ENCODE peak calls at places on chromosomes 12 and 14, in six cellular contexts. S is HepG2, F is GM23338, O is GM12878, E is Panc1, T is HCT116. R is an unnamed sample.

GRCh38 chr12:108616941-108617858 is 16.5 kb downstream of the SELPLG start:
- DNase-seq in F (no peak), S (no peak), O (peak), E (no peak), T (no peak), R (no peak)

GRCh38 chr12:67434653-67435375 is 165.7 kb downstream of the CAND1 start:
- DNase-seq in S (peak), E (no peak), F (no peak), T (no peak), O (no peak), R (no peak)

GRCh38 chr12:88471641-88472040 is 108.6 kb downstream of the KITLG start:
- DNase-seq in O (no peak), F (peak), E (no peak), T (peak), S (no peak), R (no peak)

GRCh38 chr14:22699801-22700564 is 55.8 kb upstream of the OR6J1 start:
- DNase-seq in E (no peak), F (no peak), O (no peak), S (peak), T (no peak), R (no peak)

GRCh38 chr14:54396183-54396492 is 669 bp upstream of the CDKN3 start:
- DNase-seq in O (no peak), F (no peak), T (no peak), E (no peak), S (no peak), R (no peak)

GRCh38 chr12:118356809-118357326 is 15.8 kb downstream of the TAOK3 start:
- DNase-seq in O (no peak), E (no peak), S (no peak), F (no peak), T (no peak), R (no peak)

GRCh38 chr12:46744256-46744655 is 81.5 kb downstream of the SLC38A4 start:
- DNase-seq in O (no peak), E (no peak), T (no peak), F (no peak), S (no peak), R (no peak)

GRCh38 chr14:106187176-106187670 is 660.8 kb downstream of the TMEM121 start:
- DNase-seq in S (no peak), F (no peak), E (no peak), T (no peak), O (no peak), R (no peak)

GRCh38 chr12:49161092-49161795 is 27.6 kb downstream of the TUBA1A start:
- DNase-seq in F (no peak), E (no peak), T (no peak), O (no peak), S (no peak), R (no peak)

GRCh38 chr12:15423629-15424028 is 101.3 kb downstream of the PTPRO start:
- DNase-seq in O (no peak), T (no peak), S (no peak), F (no peak), E (no peak), R (no peak)

GRCh38 chr12:82873951-82874350 is 187.2 kb downstream of the TMTC2 start:
- DNase-seq in S (no peak), F (no peak), E (no peak), O (no peak), T (no peak), R (peak)

GRCh38 chr14:38611928-38612327 is 356.0 kb upstream of the CLEC14A start:
- DNase-seq in T (no peak), E (no peak), S (no peak), F (peak), O (no peak), R (no peak)

GRCh38 chr12:108232565-108232964 is 103.5 kb downstream of the WSCD2 start:
- DNase-seq in F (no peak), S (no peak), T (peak), E (no peak), O (no peak), R (no peak)

GRCh38 chr12:127293507-127294310 is 973.3 kb upstream of the TMEM132C start:
- DNase-seq in O (no peak), E (no peak), T (peak), S (no peak), F (peak), R (peak)

GRCh38 chr14:73774671-73775070 is 60.5 kb upstream of the PNMA1 start:
- DNase-seq in S (no peak), E (no peak), T (no peak), F (no peak), O (no peak), R (no peak)

GRCh38 chr12:90062799-90063198 is 354.2 kb upstream of the ATP2B1 start:
- DNase-seq in E (no peak), S (peak), O (no peak), T (peak), F (peak), R (no peak)

GRCh38 chr12:73421832-73422231 is 1115.8 kb upstream of the ATXN7L3B start:
- DNase-seq in S (no peak), O (no peak), F (no peak), E (no peak), T (no peak), R (no peak)

GRCh38 chr14:61112506-61112905 is 131.5 kb downstream of the SLC38A6 start:
- DNase-seq in S (no peak), F (no peak), T (no peak), E (no peak), O (no peak), R (no peak)

DNA sequence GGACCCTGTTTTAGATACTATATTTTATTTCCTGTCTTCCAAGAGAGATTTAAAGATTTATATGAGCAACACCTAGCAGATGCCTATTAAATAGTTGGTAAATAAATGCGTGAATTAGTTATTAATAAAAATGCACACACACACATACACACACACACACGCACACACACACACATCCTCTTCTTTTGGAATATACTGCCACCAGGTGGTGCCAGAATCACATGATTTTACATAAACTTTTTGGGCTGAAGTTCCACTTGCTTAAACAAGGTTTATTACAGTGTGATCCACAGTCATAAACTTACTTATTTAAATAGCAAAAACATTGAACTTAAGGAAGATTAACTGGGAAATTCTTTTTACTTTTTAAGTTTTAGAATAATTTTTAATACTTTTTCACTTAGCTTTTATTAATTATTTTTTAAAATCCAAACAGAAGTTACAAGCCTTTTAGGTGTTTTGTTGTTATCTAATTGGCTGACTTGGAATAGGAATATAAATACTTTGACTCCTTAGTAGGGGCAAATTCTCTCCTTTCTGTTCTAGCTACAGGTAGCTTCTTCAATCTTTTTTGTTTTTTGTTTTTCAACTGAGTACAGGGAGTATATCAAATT is 17.5 kb downstream of the RAD51B start:
- DNase-seq in O (peak), T (peak), F (peak), E (peak), S (peak), R (peak)
- TF ChIP-seq REST in O (no peak), T (no peak), F (no peak), E (no peak), S (no peak), R (no peak)

GRCh38 chr12:114625294-114625851 is 58.6 kb downstream of the TBX3 start:
- DNase-seq in F (peak), O (no peak), T (peak), S (peak), E (peak), R (peak)
- TF ChIP-seq POLR2AphosphoS5 in F (no peak), O (no peak), T (no peak), S (no peak), E (no peak), R (no peak)

DNA sequence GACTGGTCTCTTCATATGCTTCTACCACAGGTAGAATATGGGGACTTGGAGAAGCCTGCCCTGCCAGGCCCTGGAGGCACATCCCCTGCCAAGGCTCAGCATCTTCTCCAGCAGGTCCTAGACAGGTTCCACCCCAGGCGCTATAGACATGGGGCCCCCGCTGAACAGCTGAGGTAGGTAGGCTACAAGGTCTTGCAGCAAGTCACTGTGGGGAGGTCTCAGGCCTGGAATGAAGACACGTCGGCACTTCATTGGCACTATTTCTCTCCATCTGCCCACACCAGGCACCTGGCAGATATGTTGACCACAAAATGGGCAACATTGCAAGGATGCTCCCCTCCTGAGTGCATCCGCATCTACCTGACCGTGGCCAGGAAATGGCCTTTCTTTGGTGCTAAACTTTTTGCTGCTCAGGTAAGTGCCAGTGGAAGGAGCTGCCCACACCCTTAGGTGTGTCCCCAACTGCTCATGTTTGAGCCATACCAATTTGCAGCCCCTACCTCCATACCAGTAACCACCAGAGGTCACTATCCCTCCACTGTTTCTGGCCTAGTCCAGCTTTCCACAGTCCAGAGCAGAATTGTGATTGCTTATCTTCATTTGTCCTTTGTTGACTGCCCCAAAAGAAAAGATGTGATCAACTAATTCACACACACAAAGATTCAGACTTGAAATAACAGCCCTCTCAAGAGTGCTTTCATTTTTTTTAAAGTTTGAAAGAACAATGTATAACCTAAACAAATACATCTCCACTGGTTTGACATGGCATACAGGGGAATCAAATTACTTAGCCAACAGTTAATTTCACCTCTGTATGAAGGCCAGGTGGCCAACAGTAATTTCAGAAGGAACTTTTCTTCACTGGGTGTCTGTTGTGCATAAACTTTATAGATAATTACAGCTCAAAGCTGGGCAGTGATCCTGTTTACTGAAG is 16.1 kb downstream of the PIGH start:
- DNase-seq in T (peak), O (no peak), S (peak), F (peak), E (peak), R (peak)
- TF ChIP-seq REST in T (no peak), O (no peak), S (no peak), F (no peak), E (no peak), R (no peak)

DNA sequence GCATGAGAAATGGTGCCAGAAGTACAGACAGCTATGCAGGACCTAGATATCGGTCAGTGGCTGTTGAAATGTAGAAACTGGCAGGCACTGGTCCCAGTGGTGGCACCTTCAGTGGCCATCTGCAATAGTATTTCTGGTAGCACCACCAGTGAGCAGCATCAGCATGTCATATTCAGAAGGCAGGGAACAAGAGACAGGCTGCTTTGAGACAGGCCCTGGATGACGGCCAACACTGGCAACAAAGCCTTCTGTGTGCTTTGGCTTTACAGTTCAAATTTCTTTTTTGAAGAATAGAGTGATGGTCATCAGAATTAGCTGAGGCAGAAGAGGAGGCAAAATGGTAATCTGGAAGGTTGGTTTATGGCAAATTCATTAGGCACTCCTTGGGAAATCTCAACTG is 273.4 kb upstream of the SLC16A7 start:
- DNase-seq in F (no peak), T (no peak), S (no peak), O (no peak), E (no peak), R (no peak)
- TF ChIP-seq POLR2AphosphoS5 in F (peak), T (no peak), S (no peak), O (no peak), E (no peak), R (no peak)

DNA sequence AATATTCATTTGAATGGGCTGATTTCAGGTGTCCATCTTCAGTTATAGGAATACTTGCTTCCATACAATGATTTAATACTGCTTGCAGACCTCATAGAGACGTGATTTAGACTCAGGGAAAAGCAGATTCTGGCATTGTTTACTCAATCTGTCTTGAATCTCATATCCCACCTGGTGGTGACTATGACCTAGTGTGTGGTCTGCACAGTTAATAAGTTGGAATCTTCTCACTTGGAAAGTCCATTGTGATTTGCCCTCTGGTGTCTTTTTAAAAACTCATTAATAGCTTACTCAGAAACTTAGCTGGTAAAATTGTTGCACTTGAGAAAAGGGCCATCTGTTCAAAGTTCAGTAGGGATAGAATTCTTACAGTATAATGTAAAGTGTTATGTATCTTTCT is 106.0 kb downstream of the PELI2 start:
- DNase-seq in F (no peak), O (no peak), S (no peak), E (no peak), T (no peak), R (no peak)
- TF ChIP-seq REST in F (no peak), O (no peak), S (no peak), E (no peak), T (no peak), R (no peak)

DNA sequence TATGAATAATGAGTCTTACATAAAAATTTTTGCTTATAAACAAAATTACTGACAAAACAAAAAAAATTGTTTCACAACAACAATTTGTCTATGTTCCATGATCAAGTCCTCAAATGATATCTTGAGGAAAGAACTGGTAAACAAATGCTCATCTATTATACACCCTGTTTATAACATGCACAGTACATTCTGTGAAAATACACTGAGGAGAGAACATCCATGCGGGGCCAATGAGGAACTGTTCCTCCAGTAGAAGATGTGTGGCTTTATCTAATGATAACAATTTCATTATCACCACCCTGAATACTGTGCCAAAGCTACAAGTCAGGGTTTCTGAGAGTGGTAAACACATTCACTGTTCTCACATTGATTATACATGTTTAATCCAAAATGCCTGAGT is 10.8 kb downstream of the MLH3 start:
- DNase-seq in F (no peak), T (no peak), O (no peak), E (no peak), S (no peak), R (no peak)
- TF ChIP-seq POLR2AphosphoS5 in F (no peak), T (no peak), O (no peak), E (no peak), S (no peak), R (no peak)

GRCh38 chr14:92088494-92088893 is 17.9 kb downstream of the ATXN3 start:
- DNase-seq in E (no peak), T (no peak), S (no peak), O (no peak), F (no peak), R (no peak)
- TF ChIP-seq REST in E (no peak), T (no peak), S (no peak), O (no peak), F (no peak), R (no peak)

GRCh38 chr12:51984657-51985056 is 22.1 kb upstream of the TAMALIN start:
- DNase-seq in S (no peak), F (no peak), T (no peak), O (no peak), E (no peak), R (no peak)
- TF ChIP-seq POLR2AphosphoS5 in S (no peak), F (no peak), T (no peak), O (no peak), E (no peak), R (no peak)